ENCODE peak calls at places on chromosome 3, in seven cellular contexts. One of them, this sample, is unnamed.
A peak's percentile ranks its signal among the peaks of the same experiment; 100 is the strongest.

GRCh38 chr3:193711165-193711485 is 118.1 kb downstream of the OPA1 start:
- DNase-seq in K562: no peak
- DNase-seq in upper lobe of left lung: no peak
- DNase-seq in SK-N-SH: no peak
- DNase-seq in GM12878: no peak
- DNase-seq in stomach: no peak
- DNase-seq in H1: no peak
- DNase-seq in this sample: no peak

GRCh38 chr3:179088306-179088705 is 16.7 kb upstream of the ZMAT3 start:
- DNase-seq in SK-N-SH: no peak
- DNase-seq in H1: no peak
- DNase-seq in upper lobe of left lung: no peak
- DNase-seq in K562: peak; percentile 62
- DNase-seq in stomach: no peak
- DNase-seq in GM12878: no peak
- DNase-seq in this sample: no peak

GRCh38 chr3:131163-131889 is 65.2 kb upstream of the CHL1 start:
- DNase-seq in stomach: no peak
- DNase-seq in upper lobe of left lung: no peak
- DNase-seq in GM12878: no peak
- DNase-seq in H1: no peak
- DNase-seq in SK-N-SH: no peak
- DNase-seq in K562: no peak
- DNase-seq in this sample: no peak

GRCh38 chr3:188647237-188647636 is 493.3 kb downstream of the LPP start:
- DNase-seq in H1: no peak
- DNase-seq in GM12878: no peak
- DNase-seq in upper lobe of left lung: no peak
- DNase-seq in K562: no peak
- DNase-seq in stomach: no peak
- DNase-seq in SK-N-SH: no peak
- DNase-seq in this sample: no peak

GRCh38 chr3:151766454-151766853 is 32.7 kb downstream of the AADACL2 start:
- DNase-seq in GM12878: no peak
- DNase-seq in SK-N-SH: no peak
- DNase-seq in K562: no peak
- DNase-seq in H1: no peak
- DNase-seq in stomach: no peak
- DNase-seq in upper lobe of left lung: no peak
- DNase-seq in this sample: no peak

GRCh38 chr3:141877911-141878310 is 1.5 kb downstream of the ATP1B3 start:
- DNase-seq in upper lobe of left lung: no peak
- DNase-seq in SK-N-SH: no peak
- DNase-seq in K562: peak; percentile 48
- DNase-seq in GM12878: no peak
- DNase-seq in H1: no peak
- DNase-seq in stomach: no peak
- DNase-seq in this sample: no peak

GRCh38 chr3:183249006-183249718 is 3.9 kb upstream of the B3GNT5 start:
- DNase-seq in K562: no peak
- DNase-seq in GM12878: no peak
- DNase-seq in H1: no peak
- DNase-seq in upper lobe of left lung: no peak
- DNase-seq in SK-N-SH: no peak
- DNase-seq in stomach: no peak
- DNase-seq in this sample: no peak

GRCh38 chr3:196159526-196159925 is 51.7 kb downstream of the ZDHHC19 start:
- DNase-seq in stomach: no peak
- DNase-seq in upper lobe of left lung: no peak
- DNase-seq in H1: no peak
- DNase-seq in GM12878: no peak
- DNase-seq in SK-N-SH: no peak
- DNase-seq in K562: no peak
- DNase-seq in this sample: no peak

GRCh38 chr3:104385421-104385820 is 981.3 kb upstream of the ALCAM start:
- DNase-seq in upper lobe of left lung: no peak
- DNase-seq in K562: no peak
- DNase-seq in stomach: no peak
- DNase-seq in H1: no peak
- DNase-seq in SK-N-SH: no peak
- DNase-seq in GM12878: no peak
- DNase-seq in this sample: no peak

GRCh38 chr3:61858054-61858453 is 296.7 kb downstream of the PTPRG start:
- DNase-seq in H1: no peak
- DNase-seq in K562: no peak
- DNase-seq in GM12878: no peak
- DNase-seq in upper lobe of left lung: no peak
- DNase-seq in SK-N-SH: peak; percentile 27
- DNase-seq in stomach: no peak
- DNase-seq in this sample: no peak

GRCh38 chr3:31937225-31937624 is 43.8 kb downstream of the OSBPL10 start:
- DNase-seq in GM12878: no peak
- DNase-seq in stomach: no peak
- DNase-seq in SK-N-SH: no peak
- DNase-seq in K562: no peak
- DNase-seq in upper lobe of left lung: no peak
- DNase-seq in H1: no peak
- DNase-seq in this sample: no peak

GRCh38 chr3:169026543-169027181 is 636.9 kb downstream of the MECOM start:
- DNase-seq in K562: no peak
- DNase-seq in upper lobe of left lung: no peak
- DNase-seq in stomach: no peak
- DNase-seq in GM12878: no peak
- DNase-seq in H1: no peak
- DNase-seq in SK-N-SH: no peak
- DNase-seq in this sample: no peak

GRCh38 chr3:81696090-81696489 is 65.4 kb downstream of the GBE1 start:
- DNase-seq in H1: no peak
- DNase-seq in K562: no peak
- DNase-seq in stomach: no peak
- DNase-seq in SK-N-SH: no peak
- DNase-seq in upper lobe of left lung: no peak
- DNase-seq in GM12878: no peak
- DNase-seq in this sample: no peak
- TF ChIP-seq EP300 in H1: no peak
- TF ChIP-seq EP300 in K562: no peak
- TF ChIP-seq EP300 in stomach: no peak
- TF ChIP-seq EP300 in SK-N-SH: no peak
- TF ChIP-seq EP300 in upper lobe of left lung: no peak
- TF ChIP-seq EP300 in GM12878: no peak
- TF ChIP-seq EP300 in this sample: no peak

DNA sequence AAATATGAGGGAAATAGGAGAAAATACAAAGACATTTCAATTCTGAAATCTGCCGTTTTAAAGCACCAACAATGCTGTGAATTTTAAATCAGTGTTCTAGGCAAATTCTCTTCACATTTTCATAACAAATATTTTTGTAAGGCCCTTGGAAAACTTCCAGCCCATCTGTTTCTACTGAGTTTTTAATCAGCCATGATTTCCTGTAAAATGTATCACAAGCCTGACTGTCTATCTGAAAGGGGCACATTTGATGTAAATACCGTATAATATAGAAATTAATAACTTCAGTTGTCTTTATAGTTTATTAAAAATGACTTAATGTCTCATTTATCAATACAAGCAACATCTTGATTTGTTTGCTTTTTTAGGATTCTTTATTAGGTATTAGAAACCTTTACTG is 454.8 kb downstream of the PYDC2 start:
- DNase-seq in K562: no peak
- DNase-seq in H1: no peak
- DNase-seq in GM12878: no peak
- DNase-seq in upper lobe of left lung: no peak
- DNase-seq in stomach: no peak
- DNase-seq in SK-N-SH: no peak
- DNase-seq in this sample: no peak
- TF ChIP-seq POLR2AphosphoS5 in K562: no peak
- TF ChIP-seq POLR2AphosphoS5 in H1: no peak
- TF ChIP-seq POLR2AphosphoS5 in GM12878: no peak
- TF ChIP-seq POLR2AphosphoS5 in upper lobe of left lung: no peak
- TF ChIP-seq POLR2AphosphoS5 in stomach: no peak
- TF ChIP-seq POLR2AphosphoS5 in SK-N-SH: no peak
- TF ChIP-seq POLR2AphosphoS5 in this sample: no peak

GRCh38 chr3:58043933-58044332 is 35.7 kb downstream of the FLNB start:
- DNase-seq in H1: no peak
- DNase-seq in GM12878: no peak
- DNase-seq in upper lobe of left lung: no peak
- DNase-seq in SK-N-SH: no peak
- DNase-seq in K562: no peak
- DNase-seq in stomach: no peak
- DNase-seq in this sample: no peak

GRCh38 chr3:58042947-58043707 is 34.9 kb downstream of the FLNB start:
- DNase-seq in upper lobe of left lung: no peak
- DNase-seq in K562: no peak
- DNase-seq in SK-N-SH: no peak
- DNase-seq in GM12878: no peak
- DNase-seq in H1: no peak
- DNase-seq in stomach: no peak
- DNase-seq in this sample: no peak

GRCh38 chr3:58045084-58045483 is 36.9 kb downstream of the FLNB start:
- DNase-seq in SK-N-SH: no peak
- DNase-seq in K562: no peak
- DNase-seq in upper lobe of left lung: no peak
- DNase-seq in H1: no peak
- DNase-seq in GM12878: no peak
- DNase-seq in stomach: no peak
- DNase-seq in this sample: no peak

GRCh38 chr3:58041826-58042324 is 33.7 kb downstream of the FLNB start:
- DNase-seq in H1: no peak
- DNase-seq in GM12878: peak; percentile 88
- DNase-seq in SK-N-SH: no peak
- DNase-seq in upper lobe of left lung: no peak
- DNase-seq in K562: no peak
- DNase-seq in stomach: no peak
- DNase-seq in this sample: no peak

DNA sequence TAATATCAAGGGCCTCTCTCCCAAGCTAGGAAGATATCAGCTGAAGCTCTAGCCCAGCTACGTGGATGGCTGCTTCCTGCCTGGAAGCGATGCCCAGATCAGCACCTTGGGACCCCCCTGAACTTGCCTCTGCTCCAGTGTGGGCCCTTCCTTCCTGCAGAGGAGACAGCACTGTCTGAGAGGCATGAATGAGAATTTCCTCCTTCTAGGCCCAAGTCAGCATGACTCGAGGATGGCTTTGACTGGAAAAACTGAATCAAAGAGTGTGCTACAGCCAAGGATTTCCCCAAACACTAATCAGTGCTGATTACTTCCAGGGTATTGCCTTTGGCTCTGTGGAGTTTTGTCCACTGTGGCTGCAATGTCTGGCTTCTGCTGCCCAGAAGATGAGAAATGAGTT is 36.4 kb downstream of the FLNB start:
- DNase-seq in H1: no peak
- DNase-seq in stomach: no peak
- DNase-seq in upper lobe of left lung: no peak
- DNase-seq in SK-N-SH: no peak
- DNase-seq in GM12878: no peak
- DNase-seq in K562: no peak
- DNase-seq in this sample: no peak
- H3K27ac ChIP-seq in H1: no peak overlapping the region
- H3K27ac ChIP-seq in stomach: peak overlapping the region; percentile 83
- H3K27ac ChIP-seq in upper lobe of left lung: no peak overlapping the region
- H3K27ac ChIP-seq in SK-N-SH: peak overlapping the region; percentile 65
- H3K27ac ChIP-seq in GM12878: no peak overlapping the region
- H3K27ac ChIP-seq in K562: no peak overlapping the region
- H3K27ac ChIP-seq in this sample: peak overlapping the region; percentile 61

DNA sequence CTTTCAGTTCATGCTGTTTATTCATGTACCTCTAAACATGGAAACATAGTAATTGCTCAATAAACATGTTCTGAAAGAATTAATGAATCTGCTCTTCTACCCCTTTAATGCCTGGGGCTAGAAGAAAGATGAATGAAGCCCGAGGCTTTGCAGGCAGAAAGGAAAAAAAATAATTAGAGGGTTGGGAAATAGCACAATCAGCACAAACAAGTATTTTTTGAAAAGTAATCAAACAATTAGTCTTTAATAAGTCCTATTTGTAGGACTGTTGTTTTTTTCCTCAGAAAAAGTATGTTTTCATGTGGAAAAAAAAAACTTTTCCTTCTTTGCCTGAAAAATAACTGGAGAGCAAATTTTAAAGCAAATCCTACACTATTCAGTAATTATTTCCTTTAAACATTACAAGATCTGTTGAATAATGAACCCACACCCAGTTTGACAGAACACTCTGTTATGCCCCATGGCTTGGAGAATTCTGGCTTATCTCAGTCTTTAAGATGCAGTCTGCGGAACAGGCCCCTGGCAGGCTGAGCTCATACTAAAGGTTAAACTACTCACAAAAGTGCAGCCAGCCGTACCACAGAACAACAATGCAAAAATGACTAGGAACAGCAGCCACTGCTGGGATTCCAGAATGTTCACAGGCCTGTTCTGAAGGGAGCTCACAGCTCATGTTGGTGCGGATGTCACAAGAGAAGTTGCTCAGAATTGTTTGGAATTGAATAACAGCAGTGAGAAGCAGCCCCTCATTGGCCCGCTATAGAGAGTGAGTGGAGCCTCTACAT is 79.2 kb downstream of the ABI3BP start:
- DNase-seq in upper lobe of left lung: no peak
- DNase-seq in H1: no peak
- DNase-seq in stomach: no peak
- DNase-seq in K562: no peak
- DNase-seq in SK-N-SH: no peak
- DNase-seq in GM12878: no peak
- DNase-seq in this sample: no peak
- TF ChIP-seq EP300 in upper lobe of left lung: no peak
- TF ChIP-seq EP300 in H1: no peak
- TF ChIP-seq EP300 in stomach: no peak
- TF ChIP-seq EP300 in K562: no peak
- TF ChIP-seq EP300 in SK-N-SH: no peak
- TF ChIP-seq EP300 in GM12878: no peak
- TF ChIP-seq EP300 in this sample: no peak

DNA sequence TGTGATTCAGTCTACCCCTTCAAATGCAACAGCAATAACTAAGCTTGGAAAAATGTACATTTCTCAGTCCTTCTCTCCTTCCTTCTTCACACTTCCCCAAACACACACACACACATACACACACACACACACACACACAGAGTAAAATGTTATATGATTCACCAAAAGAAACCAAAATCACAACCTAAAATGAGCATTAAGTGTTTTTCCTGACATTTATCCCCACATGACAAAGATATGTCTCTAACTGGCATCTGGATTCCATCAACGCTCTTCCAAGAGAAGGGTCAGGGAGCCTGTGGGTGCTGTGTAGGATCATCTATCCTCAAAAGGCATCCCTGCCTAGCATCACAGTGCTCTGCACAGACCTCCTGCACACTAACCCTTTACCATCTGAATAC is 21.0 kb downstream of the PDZRN3 start:
- DNase-seq in upper lobe of left lung: no peak
- DNase-seq in stomach: no peak
- DNase-seq in K562: no peak
- DNase-seq in SK-N-SH: peak; percentile 61
- DNase-seq in H1: no peak
- DNase-seq in GM12878: no peak
- DNase-seq in this sample: no peak
- TF ChIP-seq POLR2AphosphoS5 in upper lobe of left lung: no peak
- TF ChIP-seq POLR2AphosphoS5 in stomach: no peak
- TF ChIP-seq POLR2AphosphoS5 in K562: no peak
- TF ChIP-seq POLR2AphosphoS5 in SK-N-SH: peak; percentile 94
- TF ChIP-seq POLR2AphosphoS5 in H1: no peak
- TF ChIP-seq POLR2AphosphoS5 in GM12878: no peak
- TF ChIP-seq POLR2AphosphoS5 in this sample: peak; percentile 89

GRCh38 chr3:97673357-97673997 is 91.1 kb upstream of the ARL6 start:
- DNase-seq in H1: no peak
- DNase-seq in K562: no peak
- DNase-seq in upper lobe of left lung: no peak
- DNase-seq in stomach: no peak
- DNase-seq in GM12878: no peak
- DNase-seq in SK-N-SH: no peak
- DNase-seq in this sample: no peak
- H3K27ac ChIP-seq in H1: no peak overlapping the region
- H3K27ac ChIP-seq in K562: no peak overlapping the region
- H3K27ac ChIP-seq in upper lobe of left lung: no peak overlapping the region
- H3K27ac ChIP-seq in stomach: no peak overlapping the region
- H3K27ac ChIP-seq in GM12878: no peak overlapping the region
- H3K27ac ChIP-seq in SK-N-SH: no peak overlapping the region
- H3K27ac ChIP-seq in this sample: no peak overlapping the region

GRCh38 chr3:123201557-123202427 is at the start of gene SEC22A:
- DNase-seq in upper lobe of left lung: peak; percentile 97
- DNase-seq in SK-N-SH: peak; percentile 94
- DNase-seq in K562: peak; percentile 87
- DNase-seq in stomach: peak; percentile 95
- DNase-seq in GM12878: peak; percentile 89
- DNase-seq in H1: peak; percentile 92
- DNase-seq in this sample: peak; percentile 97
- TF ChIP-seq EP300 in upper lobe of left lung: no peak
- TF ChIP-seq EP300 in SK-N-SH: no peak
- TF ChIP-seq EP300 in K562: no peak
- TF ChIP-seq EP300 in stomach: no peak
- TF ChIP-seq EP300 in GM12878: no peak
- TF ChIP-seq EP300 in H1: peak; percentile 6
- TF ChIP-seq EP300 in this sample: no peak